ENCODE peak calls at places on chromosome 14, in four cellular contexts. U is BE2C, T is foreskin fibroblast, M is RWPE1. Y is an unnamed sample.

GRCh38 chr14:69363055-69363454 is 35.0 kb downstream of the ERH start:
- DNase-seq in U (peak; percentile 67), M (no peak), T (peak; percentile 59), Y (no peak)

GRCh38 chr14:76352639-76353281 is 23.2 kb upstream of the ESRRB start:
- DNase-seq in U (peak; percentile 83), M (peak; percentile 37), T (no peak), Y (peak; percentile 53)

GRCh38 chr14:55731881-55732498 is 152.0 kb downstream of the KTN1 start:
- DNase-seq in M (no peak), T (no peak), U (peak; percentile 59), Y (no peak)

GRCh38 chr14:24397639-24398297 is 1.0 kb upstream of the NYNRIN start:
- DNase-seq in M (no peak), T (no peak), U (no peak), Y (no peak)

GRCh38 chr14:100692859-100693558 is 33.7 kb upstream of the DLK1 start:
- DNase-seq in M (peak; percentile 95), T (peak; percentile 85), U (no peak), Y (no peak)

GRCh38 chr14:96092936-96093335 is 53.8 kb downstream of the C14orf132 start:
- DNase-seq in M (no peak), U (no peak), T (no peak), Y (no peak)

GRCh38 chr14:95508377-95508776 is 8.1 kb downstream of the SYNE3 start:
- DNase-seq in U (no peak), T (no peak), M (no peak), Y (no peak)

GRCh38 chr14:105478624-105479305 is 4.1 kb downstream of the CRIP2 start:
- DNase-seq in U (no peak), M (no peak), T (no peak), Y (no peak)

GRCh38 chr14:90496379-90496778 is 99.5 kb downstream of the CALM1 start:
- DNase-seq in M (no peak), U (no peak), T (no peak), Y (no peak)

GRCh38 chr14:74244115-74244514 is 4.9 kb downstream of the VSX2 start:
- DNase-seq in M (no peak), U (no peak), T (no peak), Y (no peak)

GRCh38 chr14:27390130-27390529 is 792.3 kb upstream of the NOVA1 start:
- DNase-seq in U (no peak), M (no peak), T (no peak), Y (no peak)

GRCh38 chr14:55019968-55020554 is 6.8 kb downstream of the WDHD1 start:
- DNase-seq in U (no peak), T (no peak), M (no peak), Y (no peak)

GRCh38 chr14:75522224-75522764 is at the start of gene BATF:
- DNase-seq in U (no peak), M (no peak), T (no peak), Y (peak; percentile 58)

GRCh38 chr14:95758331-95758730 is 44.4 kb upstream of the TCL1A start:
- DNase-seq in T (no peak), M (no peak), U (no peak), Y (no peak)

GRCh38 chr14:95011449-95012020 is 145.8 kb downstream of the DICER1 start:
- DNase-seq in T (no peak), M (no peak), U (no peak), Y (no peak)

GRCh38 chr14:83463500-83464098 is 1929.9 kb upstream of the SEL1L start:
- DNase-seq in M (peak; percentile 9), U (peak; percentile 61), T (no peak), Y (no peak)

GRCh38 chr14:95679995-95680735 is 6.1 kb upstream of the TCL1B start:
- DNase-seq in M (no peak), T (no peak), U (no peak), Y (no peak)

GRCh38 chr14:104941508-104942365 is 17.1 kb downstream of the PLD4 start:
- DNase-seq in T (no peak), U (no peak), M (no peak), Y (no peak)

GRCh38 chr14:104143071-104143470 is 4.7 kb downstream of the KIF26A start:
- DNase-seq in U (no peak), T (no peak), M (no peak), Y (peak; percentile 9)

GRCh38 chr14:65164068-65164824 is 61.9 kb upstream of the MAX start:
- DNase-seq in U (peak; percentile 31), M (peak; percentile 60), T (peak; percentile 32), Y (no peak)

GRCh38 chr14:79702197-79702596 is 509.1 kb downstream of the DIO2 start:
- DNase-seq in M (no peak), T (no peak), U (no peak), Y (no peak)

GRCh38 chr14:100047600-100047999 is 17.6 kb upstream of the EVL start:
- DNase-seq in T (no peak), U (no peak), M (no peak), Y (no peak)

GRCh38 chr14:67680941-67681340 is 6.5 kb upstream of the VTI1B start:
- DNase-seq in T (no peak), U (no peak), M (no peak), Y (no peak)

GRCh38 chr14:96198430-96199133 is 6.1 kb upstream of the BDKRB2 start:
- DNase-seq in M (no peak), U (no peak), T (no peak), Y (no peak)

GRCh38 chr14:96965885-96966595 is 168.9 kb downstream of the VRK1 start:
- DNase-seq in T (no peak), U (peak; percentile 46), M (no peak), Y (no peak)

GRCh38 chr14:34628681-34629135 is 1.2 kb downstream of the SNX6 start:
- DNase-seq in T (no peak), M (peak; percentile 18), U (no peak), Y (no peak)

GRCh38 chr14:72291908-72292688 is 359.9 kb downstream of the RGS6 start:
- DNase-seq in U (no peak), M (peak; percentile 38), T (peak; percentile 25), Y (no peak)

GRCh38 chr14:88882236-88882635 is 57.8 kb downstream of the TTC8 start:
- DNase-seq in U (no peak), M (no peak), T (no peak), Y (no peak)

GRCh38 chr14:65095633-65096205 is 6.6 kb downstream of the MAX start:
- DNase-seq in T (peak; percentile 9), U (peak; percentile 20), M (no peak), Y (no peak)

GRCh38 chr14:55277972-55278740 is 6.9 kb downstream of the FBXO34 start:
- DNase-seq in T (no peak), M (no peak), U (no peak), Y (no peak)

GRCh38 chr14:54487771-54488170 is 1.0 kb downstream of the GMFB start:
- DNase-seq in T (peak; percentile 26), M (peak; percentile 64), U (no peak), Y (no peak)

GRCh38 chr14:59274991-59275391 is 86.5 kb downstream of the DAAM1 start:
- DNase-seq in U (no peak), M (no peak), T (no peak), Y (no peak)

GRCh38 chr14:87160964-87161363 is 832.0 kb downstream of the GALC start:
- DNase-seq in T (no peak), U (no peak), M (no peak), Y (no peak)

GRCh38 chr14:53217283-53217994 is 64.3 kb upstream of the DDHD1 start:
- DNase-seq in T (peak; percentile 23), M (peak; percentile 51), U (peak; percentile 92), Y (peak; percentile 78)

GRCh38 chr14:89493877-89494634 is 77.0 kb upstream of the FOXN3 start:
- DNase-seq in U (no peak), T (no peak), M (no peak), Y (peak; percentile 23)

DNA sequence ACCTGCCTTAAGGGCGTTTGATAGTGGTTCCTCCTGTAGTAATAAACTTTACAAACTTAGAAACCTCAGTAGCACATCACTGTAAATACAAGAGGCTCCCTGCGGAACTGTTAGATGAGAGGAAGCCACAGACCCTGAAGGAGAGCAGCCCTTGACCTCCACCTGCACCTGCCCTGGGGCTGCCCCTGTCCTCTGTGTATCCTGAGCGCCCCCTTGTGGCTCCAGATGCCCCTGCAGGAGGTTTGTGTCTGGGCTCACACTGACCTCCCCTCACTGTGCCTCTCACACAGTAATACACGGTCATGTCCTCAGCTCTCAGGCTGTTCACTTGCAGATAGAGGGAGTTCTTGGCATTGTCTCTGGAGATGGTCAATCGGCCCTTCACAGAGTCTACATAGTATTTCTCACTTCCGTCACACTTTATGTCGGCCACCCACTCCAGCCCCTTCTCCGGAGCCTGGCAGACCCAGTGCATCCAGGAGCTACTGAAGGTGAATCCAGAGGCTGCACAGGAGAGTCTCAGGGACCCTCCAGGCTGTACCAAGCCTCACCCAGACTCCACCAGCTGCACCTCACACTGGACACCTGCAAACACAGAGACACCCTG is 1059.8 kb downstream of the TMEM121 start:
- DNase-seq in U (peak; percentile 60), M (peak; percentile 8), T (no peak), Y (peak; percentile 60)
- TF ChIP-seq CTCF in U (peak; percentile 74), M (peak; percentile 52), T (no peak), Y (no peak)

DNA sequence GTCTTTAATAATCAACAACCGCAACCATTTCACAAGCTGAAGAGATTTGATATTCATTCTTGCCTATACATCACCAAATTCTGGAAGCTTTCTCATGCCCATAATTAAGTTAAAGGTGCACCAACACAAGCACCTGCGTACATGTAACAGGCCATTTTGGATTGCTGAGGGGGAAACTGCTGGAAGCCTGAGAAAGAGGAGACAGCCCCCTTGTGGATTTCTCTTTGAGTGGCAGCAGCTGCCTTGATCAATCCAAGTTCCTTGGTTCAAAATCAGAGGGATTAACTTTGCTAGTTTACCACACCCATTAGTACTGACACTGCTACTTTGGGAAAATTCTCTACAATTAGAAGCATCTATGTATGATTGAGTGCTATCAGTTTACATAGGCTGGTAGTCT is 321.1 kb downstream of the NOVA1 start:
- DNase-seq in T (no peak), M (no peak), U (no peak), Y (no peak)
- TF ChIP-seq CTCF in T (no peak), M (no peak), U (peak; percentile 15), Y (no peak)

GRCh38 chr14:92678766-92679165 is 69.7 kb downstream of the LGMN start:
- DNase-seq in M (no peak), T (no peak), U (no peak), Y (no peak)

GRCh38 chr14:92676448-92677086 is 71.9 kb downstream of the LGMN start:
- DNase-seq in T (no peak), U (no peak), M (no peak), Y (no peak)

GRCh38 chr14:92676031-92676430 is 72.4 kb downstream of the LGMN start:
- DNase-seq in T (no peak), M (no peak), U (no peak), Y (no peak)

GRCh38 chr14:92677955-92678354 is 70.5 kb downstream of the LGMN start:
- DNase-seq in M (no peak), U (no peak), T (no peak), Y (no peak)

DNA sequence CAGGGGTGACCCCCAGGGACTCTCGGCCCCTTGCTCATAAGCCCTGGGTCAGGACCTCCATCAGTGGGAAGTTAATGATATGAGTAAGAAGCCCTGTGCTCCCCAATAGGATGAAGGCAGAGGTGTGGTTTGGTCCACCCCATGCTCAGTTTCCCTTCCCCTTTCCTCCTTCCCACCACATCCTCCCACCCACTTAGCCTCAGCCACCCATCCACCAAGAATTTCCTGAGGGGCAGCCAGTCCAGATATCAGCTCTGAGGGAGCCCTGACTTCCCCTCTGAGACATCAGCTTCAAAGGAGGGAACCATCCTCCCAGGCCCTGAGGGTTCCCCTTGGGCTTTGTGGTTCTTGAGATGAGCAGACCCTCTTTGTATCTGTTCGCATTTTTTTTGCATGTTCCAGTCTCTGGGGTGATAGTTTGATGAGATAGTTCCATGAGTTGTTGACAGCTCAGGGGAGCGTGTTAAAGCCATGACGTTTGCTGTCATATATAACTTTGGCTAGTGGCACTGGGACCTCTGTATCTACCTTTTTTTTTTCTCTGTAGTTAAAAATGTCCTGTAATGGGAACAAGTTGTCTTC is 71.2 kb downstream of the LGMN start:
- DNase-seq in U (no peak), M (no peak), T (no peak), Y (peak; percentile 70)
- TF ChIP-seq CTCF in U (no peak), M (no peak), T (no peak), Y (no peak)

GRCh38 chr14:32933623-32933942 is 5.1 kb upstream of the NPAS3 start:
- DNase-seq in M (no peak), T (no peak), U (no peak), Y (no peak)
- TF ChIP-seq CTCF in M (no peak), T (peak; percentile 33), U (peak; percentile 2), Y (no peak)

Y was measured in activated B cell treated with CpG ODN at 0.5 μM for 24 hours.